ENCODE peak calls at places on chromosomes 3 and 15, in ten cellular contexts. X is neural progenitor cell, F is suprapubic skin, G is uterus, A is cardiac fibroblast, P is cardiac muscle cell, K is ascending aorta, V is thyroid gland, C is Peyer's patch, B is body of pancreas. M is an unnamed sample.

GRCh38 chr3:99532246-99532645 is 106.1 kb upstream of the COL8A1 start:
- DNase-seq in X (peak), F (no peak), G (no peak), A (peak), P (peak), K (no peak), V (peak), C (no peak), B (peak), M (no peak)

GRCh38 chr3:143408771-143409170 is 289.2 kb downstream of the CHST2 start:
- DNase-seq in X (no peak), F (no peak), G (no peak), A (no peak), P (no peak), K (no peak), V (no peak), C (no peak), B (no peak), M (no peak)

GRCh38 chr3:126124148-126124868 is 40.4 kb upstream of the SLC41A3 start:
- DNase-seq in X (peak), F (peak), G (peak), A (no peak), P (no peak), K (peak), V (no peak), C (no peak), B (peak), M (peak)

GRCh38 chr3:2784627-2785026 is 325.5 kb downstream of the IL5RA start:
- DNase-seq in X (no peak), F (no peak), G (no peak), A (no peak), P (no peak), K (no peak), V (no peak), C (no peak), B (no peak), M (no peak)

GRCh38 chr3:5122741-5123706 is 932 bp downstream of the ARL8B start:
- DNase-seq in X (peak), F (peak), G (peak), A (peak), P (peak), K (peak), V (peak), C (peak), B (peak), M (peak)

GRCh38 chr3:56111651-56112250 is 356.5 kb downstream of the ERC2 start:
- DNase-seq in X (no peak), F (no peak), G (no peak), A (no peak), P (no peak), K (no peak), V (no peak), C (no peak), B (no peak), M (no peak)

GRCh38 chr15:78049691-78050440 is 27.6 kb downstream of the TBC1D2B start:
- DNase-seq in X (no peak), F (no peak), G (no peak), A (peak), P (peak), K (no peak), V (no peak), C (no peak), B (no peak), M (peak)

GRCh38 chr3:191003742-191004141 is 141.2 kb upstream of the GMNC start:
- DNase-seq in X (peak), F (no peak), G (no peak), A (no peak), P (no peak), K (no peak), V (no peak), C (no peak), B (no peak), M (no peak)

GRCh38 chr3:102668247-102668646 is 233.4 kb downstream of the ZPLD1 start:
- DNase-seq in X (no peak), F (no peak), G (no peak), A (no peak), P (no peak), K (no peak), V (no peak), C (no peak), B (no peak), M (no peak)

GRCh38 chr15:45130291-45131000 is 652 bp downstream of the DUOX1 start:
- DNase-seq in X (no peak), F (no peak), G (no peak), A (no peak), P (no peak), K (no peak), V (peak), C (peak), B (no peak), M (no peak)

GRCh38 chr3:98577178-98577895 is 16.1 kb downstream of the CPOX start:
- DNase-seq in X (no peak), F (no peak), G (no peak), A (peak), P (peak), K (no peak), V (no peak), C (no peak), B (no peak), M (no peak)

GRCh38 chr3:171115667-171116066 is 89.1 kb upstream of the SLC2A2 start:
- DNase-seq in X (peak), F (no peak), G (no peak), A (no peak), P (no peak), K (no peak), V (no peak), C (no peak), B (no peak), M (no peak)

GRCh38 chr3:189355481-189356201 is 183.9 kb downstream of the TPRG1 start:
- DNase-seq in X (peak), F (no peak), G (no peak), A (peak), P (peak), K (no peak), V (peak), C (no peak), B (no peak), M (no peak)
- H3K4me3 ChIP-seq in X (no peak), F (no peak), G (no peak), A (no peak), P (no peak), K (no peak), V (no peak), C (no peak), B (no peak), M (no peak)

DNA sequence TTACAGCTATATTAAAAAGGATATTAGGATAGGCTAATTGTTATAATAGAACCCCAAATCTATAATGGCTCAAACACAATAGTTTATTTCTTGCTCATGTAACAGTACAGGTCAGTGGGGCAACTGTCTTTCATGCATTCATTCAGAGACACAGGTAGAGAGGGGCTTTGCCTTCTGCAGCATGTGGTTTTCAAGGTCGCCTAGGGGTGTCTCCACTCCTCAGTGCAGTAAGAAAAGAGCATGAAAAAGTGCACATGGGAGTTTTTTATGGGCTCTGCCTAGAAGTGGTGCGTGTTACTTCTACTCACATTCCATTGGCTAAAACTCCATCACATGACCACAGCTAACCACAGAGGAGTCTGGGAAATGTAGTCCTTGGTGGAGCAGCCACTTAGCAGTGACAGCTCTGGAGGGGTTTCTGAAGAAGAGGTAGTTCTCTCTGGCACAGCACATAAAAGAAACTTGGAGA is 1.8 kb downstream of the ZBTB38 start:
- DNase-seq in X (peak), F (no peak), G (peak), A (peak), P (peak), K (peak), V (peak), C (no peak), B (peak), M (peak)
- TF ChIP-seq CTCF in X (peak), F (peak), G (peak), A (peak), P (peak), K (peak), V (no peak), C (no peak), B (peak), M (peak)

GRCh38 chr3:194584866-194585265 is 48.4 kb downstream of the TMEM44 start:
- DNase-seq in X (no peak), F (no peak), G (no peak), A (peak), P (peak), K (no peak), V (no peak), C (no peak), B (no peak), M (no peak)
- H3K4me3 ChIP-seq in X (peak), F (no peak), G (no peak), A (no peak), P (peak), K (no peak), V (no peak), C (peak), B (no peak), M (peak)

DNA sequence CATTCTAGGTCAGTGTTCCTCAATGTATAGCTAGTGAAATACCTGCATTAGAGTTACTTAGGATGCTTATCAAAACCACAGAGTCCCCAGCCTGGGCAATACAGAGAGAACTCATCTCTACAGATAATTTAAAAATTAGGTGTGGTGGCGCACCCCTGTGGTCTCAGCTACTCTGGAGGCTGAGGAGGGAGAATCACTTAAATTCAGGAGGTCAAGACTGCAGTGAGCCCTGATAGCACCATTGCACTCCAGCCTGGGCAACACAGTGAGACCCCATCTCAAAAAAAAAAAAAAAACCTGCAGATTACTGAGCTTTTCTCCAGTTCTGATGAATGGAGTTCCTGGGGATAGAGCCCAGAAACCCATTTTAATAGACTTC is 10.1 kb upstream of the MINDY2 start:
- DNase-seq in X (no peak), F (no peak), G (no peak), A (no peak), P (no peak), K (no peak), V (no peak), C (no peak), B (no peak), M (no peak)
- TF ChIP-seq CTCF in X (no peak), F (no peak), G (no peak), A (no peak), P (no peak), K (no peak), V (no peak), C (no peak), B (no peak), M (no peak)

GRCh38 chr3:197354195-197355059 is 56.0 kb upstream of the DLG1 start:
- DNase-seq in X (peak), F (no peak), G (peak), A (peak), P (peak), K (no peak), V (peak), C (no peak), B (no peak), M (no peak)

GRCh38 chr3:197353867-197354180 is 55.4 kb upstream of the DLG1 start:
- DNase-seq in X (peak), F (no peak), G (no peak), A (no peak), P (peak), K (no peak), V (no peak), C (no peak), B (no peak), M (no peak)

GRCh38 chr3:197356275-197356674 is 57.9 kb upstream of the DLG1 start:
- DNase-seq in X (no peak), F (no peak), G (no peak), A (no peak), P (no peak), K (peak), V (peak), C (peak), B (no peak), M (peak)

GRCh38 chr3:197355713-197356112 is 57.3 kb upstream of the DLG1 start:
- DNase-seq in X (no peak), F (no peak), G (no peak), A (no peak), P (no peak), K (no peak), V (no peak), C (no peak), B (no peak), M (no peak)

GRCh38 chr3:197356741-197357140 is 58.3 kb upstream of the DLG1 start:
- DNase-seq in X (no peak), F (no peak), G (no peak), A (no peak), P (no peak), K (no peak), V (peak), C (no peak), B (no peak), M (no peak)
- H3K4me3 ChIP-seq in X (no peak), F (no peak), G (no peak), A (no peak), P (no peak), K (peak), V (no peak), C (peak), B (no peak), M (peak)

DNA sequence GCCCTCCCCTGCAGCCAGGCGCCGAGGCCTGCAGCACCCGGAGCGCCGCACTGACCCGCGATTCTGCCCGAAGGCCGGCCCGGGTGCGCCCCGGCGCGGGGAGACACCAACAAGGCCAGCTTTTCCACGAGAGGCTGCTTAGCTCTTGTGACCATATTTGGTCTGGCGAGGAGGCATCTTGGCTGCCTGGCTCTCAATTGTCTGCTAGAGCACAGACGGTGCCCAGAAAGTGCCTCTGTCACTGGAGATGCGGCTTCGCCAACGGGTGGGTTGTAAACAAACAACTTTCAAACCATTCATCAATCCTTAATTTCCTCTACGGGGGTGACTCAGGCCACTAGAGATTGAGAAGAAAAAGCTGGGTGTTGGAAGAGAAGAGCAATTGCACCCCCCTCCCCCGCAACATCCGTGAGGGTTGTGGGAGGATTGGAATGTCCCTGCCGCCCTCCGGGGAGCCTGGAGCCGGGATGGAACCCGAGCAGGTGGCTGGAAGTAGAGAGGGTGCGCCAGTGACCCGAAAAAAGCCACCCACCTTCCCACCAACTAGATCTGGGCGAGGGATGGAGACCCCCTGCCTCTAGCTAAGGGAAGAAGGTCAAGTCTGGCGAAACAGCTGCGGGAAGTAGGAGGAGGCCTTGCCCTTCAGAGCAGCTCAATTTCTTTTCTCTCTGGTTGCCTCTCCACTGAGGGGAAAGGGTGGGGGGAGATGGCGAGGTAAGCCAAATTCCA is 783 bp upstream of the WWTR1 start:
- DNase-seq in X (peak), F (peak), G (peak), A (peak), P (peak), K (peak), V (peak), C (peak), B (peak), M (peak)
- TF ChIP-seq CTCF in X (no peak), F (no peak), G (peak), A (peak), P (peak), K (peak), V (no peak), C (no peak), B (peak), M (peak)

M was measured in dorsolateral prefrontal cortex.